ENCODE peak calls at places on chromosomes 3 and 15, in six cellular contexts. One of them, this sample, is unnamed. For H3K9me3, the result is how much of the 10 kb centered on the place peaks cover.

GRCh38 chr3:171187706-171188290 is 161.3 kb upstream of the SLC2A2 start:
- DNase-seq in right lobe of liver: no peak
- DNase-seq in IMR-90: peak
- DNase-seq in tibial nerve: no peak
- DNase-seq in K562: peak
- DNase-seq in Peyer's patch: no peak
- DNase-seq in this sample: peak

GRCh38 chr15:85707519-85708338 is 87.0 kb downstream of the KLHL25 start:
- DNase-seq in Peyer's patch: no peak
- DNase-seq in K562: no peak
- DNase-seq in tibial nerve: no peak
- DNase-seq in IMR-90: peak
- DNase-seq in right lobe of liver: peak
- DNase-seq in this sample: peak

GRCh38 chr3:32313723-32314473 is 75.4 kb downstream of the CMTM8 start:
- DNase-seq in K562: no peak
- DNase-seq in right lobe of liver: no peak
- DNase-seq in tibial nerve: no peak
- DNase-seq in IMR-90: peak
- DNase-seq in Peyer's patch: no peak
- DNase-seq in this sample: no peak

GRCh38 chr3:182612332-182612731 is 181.0 kb upstream of the ATP11B start:
- DNase-seq in K562: no peak
- DNase-seq in IMR-90: no peak
- DNase-seq in Peyer's patch: no peak
- DNase-seq in right lobe of liver: no peak
- DNase-seq in tibial nerve: no peak
- DNase-seq in this sample: no peak

GRCh38 chr3:114252954-114253353 is 15.6 kb upstream of the ZNF80 start:
- DNase-seq in Peyer's patch: no peak
- DNase-seq in IMR-90: no peak
- DNase-seq in tibial nerve: no peak
- DNase-seq in K562: no peak
- DNase-seq in right lobe of liver: no peak
- DNase-seq in this sample: no peak

GRCh38 chr15:78855746-78856145 is 16.9 kb upstream of the MORF4L1 start:
- DNase-seq in IMR-90: peak
- DNase-seq in Peyer's patch: no peak
- DNase-seq in K562: no peak
- DNase-seq in right lobe of liver: no peak
- DNase-seq in tibial nerve: no peak
- DNase-seq in this sample: no peak

GRCh38 chr3:100993309-100993708 is at the start of gene ABI3BP:
- DNase-seq in Peyer's patch: peak
- DNase-seq in IMR-90: peak
- DNase-seq in tibial nerve: peak
- DNase-seq in right lobe of liver: peak
- DNase-seq in K562: no peak
- DNase-seq in this sample: peak

GRCh38 chr3:32613183-32613582 is 42.5 kb upstream of the DYNC1LI1 start:
- DNase-seq in Peyer's patch: no peak
- DNase-seq in tibial nerve: no peak
- DNase-seq in K562: no peak
- DNase-seq in right lobe of liver: no peak
- DNase-seq in IMR-90: no peak
- DNase-seq in this sample: no peak

GRCh38 chr3:151430821-151431484 is 29.9 kb downstream of the IGSF10 start:
- DNase-seq in tibial nerve: no peak
- DNase-seq in Peyer's patch: no peak
- DNase-seq in K562: no peak
- DNase-seq in IMR-90: no peak
- DNase-seq in right lobe of liver: no peak
- DNase-seq in this sample: no peak

GRCh38 chr3:195025881-195026200 is 245.1 kb downstream of the XXYLT1 start:
- DNase-seq in Peyer's patch: no peak
- DNase-seq in K562: no peak
- DNase-seq in right lobe of liver: no peak
- DNase-seq in tibial nerve: no peak
- DNase-seq in IMR-90: no peak
- DNase-seq in this sample: no peak

GRCh38 chr15:40046721-40047412 is 7.9 kb upstream of the SRP14 start:
- DNase-seq in IMR-90: peak
- DNase-seq in Peyer's patch: no peak
- DNase-seq in right lobe of liver: no peak
- DNase-seq in tibial nerve: no peak
- DNase-seq in K562: no peak
- DNase-seq in this sample: no peak

GRCh38 chr15:52727825-52728224 is 48.6 kb upstream of the ATOSA start:
- DNase-seq in K562: no peak
- DNase-seq in tibial nerve: no peak
- DNase-seq in right lobe of liver: no peak
- DNase-seq in IMR-90: no peak
- DNase-seq in Peyer's patch: no peak
- DNase-seq in this sample: no peak

GRCh38 chr15:100764778-100765457 is 114.7 kb upstream of the ALDH1A3 start:
- DNase-seq in tibial nerve: no peak
- DNase-seq in Peyer's patch: no peak
- DNase-seq in IMR-90: peak
- DNase-seq in right lobe of liver: peak
- DNase-seq in K562: no peak
- DNase-seq in this sample: no peak

GRCh38 chr3:48276856-48277641 is 36.1 kb downstream of the ZNF589 start:
- DNase-seq in IMR-90: no peak
- DNase-seq in K562: no peak
- DNase-seq in Peyer's patch: no peak
- DNase-seq in tibial nerve: no peak
- DNase-seq in right lobe of liver: no peak
- DNase-seq in this sample: no peak

GRCh38 chr3:48274452-48274851 is 33.5 kb downstream of the ZNF589 start:
- DNase-seq in K562: no peak
- DNase-seq in tibial nerve: no peak
- DNase-seq in right lobe of liver: no peak
- DNase-seq in IMR-90: no peak
- DNase-seq in Peyer's patch: no peak
- DNase-seq in this sample: no peak

GRCh38 chr3:48275292-48276027 is 34.6 kb downstream of the ZNF589 start:
- DNase-seq in Peyer's patch: no peak
- DNase-seq in IMR-90: no peak
- DNase-seq in tibial nerve: no peak
- DNase-seq in K562: no peak
- DNase-seq in right lobe of liver: no peak
- DNase-seq in this sample: no peak

GRCh38 chr3:48271763-48272498 is 31.0 kb downstream of the ZNF589 start:
- DNase-seq in Peyer's patch: no peak
- DNase-seq in IMR-90: no peak
- DNase-seq in tibial nerve: no peak
- DNase-seq in right lobe of liver: no peak
- DNase-seq in K562: no peak
- DNase-seq in this sample: no peak

DNA sequence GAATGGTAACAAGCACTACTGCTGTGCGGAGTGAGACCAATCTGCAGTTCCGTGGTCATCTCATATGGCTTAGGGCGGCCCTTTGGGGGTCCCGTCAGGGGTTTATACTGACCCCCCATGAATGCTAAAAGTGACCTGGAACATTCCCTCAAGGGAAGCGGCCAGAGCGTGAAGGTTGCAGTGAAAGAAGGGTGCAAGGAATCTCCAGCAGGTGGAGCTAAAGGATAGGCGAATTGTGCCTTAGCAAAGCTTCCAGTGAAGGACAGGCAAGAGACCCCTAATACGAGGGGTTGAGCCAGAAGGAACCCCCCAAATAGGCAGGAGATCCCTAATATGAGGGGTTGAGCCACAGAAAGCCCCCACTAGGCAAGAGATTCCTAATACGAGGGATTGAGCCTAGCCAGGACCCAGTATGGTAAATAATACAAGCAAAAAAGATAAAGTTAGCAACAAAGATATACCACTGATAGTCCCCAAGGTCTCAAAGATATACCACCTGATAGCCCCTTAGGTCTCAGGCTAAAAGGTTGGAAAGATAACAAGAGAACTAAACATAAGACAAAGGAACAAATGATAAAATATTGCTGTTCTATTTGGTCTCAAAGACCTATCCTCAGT is 32.8 kb downstream of the ZNF589 start:
- DNase-seq in K562: peak
- DNase-seq in Peyer's patch: peak
- DNase-seq in IMR-90: peak
- DNase-seq in right lobe of liver: peak
- DNase-seq in tibial nerve: no peak
- DNase-seq in this sample: peak
- H3K9me3 ChIP-seq in K562: under half
- H3K9me3 ChIP-seq in Peyer's patch: under half
- H3K9me3 ChIP-seq in IMR-90: under half
- H3K9me3 ChIP-seq in right lobe of liver: under half
- H3K9me3 ChIP-seq in tibial nerve: under half
- H3K9me3 ChIP-seq in this sample: under half

DNA sequence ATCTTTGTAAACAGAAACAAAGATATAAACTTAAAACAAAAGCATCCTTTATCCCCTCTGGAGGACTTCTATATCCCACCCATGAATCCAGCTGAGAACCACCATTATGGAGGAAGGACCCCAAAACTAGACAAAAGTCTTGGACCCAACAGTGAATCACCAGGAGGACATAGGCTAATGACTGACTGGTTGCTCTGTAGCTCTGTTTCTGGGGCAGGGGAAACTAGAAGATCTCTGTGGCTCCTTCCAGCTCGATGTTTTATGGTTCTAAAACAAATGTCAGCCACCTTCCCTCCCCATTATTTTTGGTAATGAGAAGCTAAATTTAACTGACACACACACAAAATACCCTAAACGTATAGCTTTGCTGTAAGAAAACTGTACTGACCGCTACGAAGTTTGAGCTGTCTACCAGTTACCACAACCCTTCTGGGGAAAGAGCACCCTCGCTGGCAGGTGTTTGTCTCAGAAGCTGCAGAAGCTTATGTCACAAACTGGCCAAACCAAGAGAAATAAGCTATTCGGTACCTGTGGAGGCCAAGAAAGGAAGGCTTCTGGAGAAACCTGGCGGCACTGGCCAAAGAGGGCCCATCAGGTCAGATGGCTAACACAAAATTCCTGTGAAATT is 36.4 kb downstream of the MB21D2 start:
- DNase-seq in K562: no peak
- DNase-seq in IMR-90: no peak
- DNase-seq in right lobe of liver: no peak
- DNase-seq in tibial nerve: no peak
- DNase-seq in Peyer's patch: no peak
- DNase-seq in this sample: no peak
- H3K4me3 ChIP-seq in K562: no peak
- H3K4me3 ChIP-seq in IMR-90: no peak
- H3K4me3 ChIP-seq in right lobe of liver: no peak
- H3K4me3 ChIP-seq in tibial nerve: no peak
- H3K4me3 ChIP-seq in Peyer's patch: no peak
- H3K4me3 ChIP-seq in this sample: no peak

GRCh38 chr3:138916824-138917223 is 30.1 kb downstream of the FOXL2 start:
- DNase-seq in K562: no peak
- DNase-seq in IMR-90: no peak
- DNase-seq in right lobe of liver: peak
- DNase-seq in Peyer's patch: no peak
- DNase-seq in tibial nerve: no peak
- DNase-seq in this sample: peak

GRCh38 chr3:138912237-138912636 is 34.7 kb downstream of the FOXL2 start:
- DNase-seq in Peyer's patch: no peak
- DNase-seq in right lobe of liver: no peak
- DNase-seq in tibial nerve: no peak
- DNase-seq in K562: peak
- DNase-seq in IMR-90: peak
- DNase-seq in this sample: no peak

GRCh38 chr3:138914870-138915502 is 32.0 kb downstream of the FOXL2 start:
- DNase-seq in IMR-90: peak
- DNase-seq in Peyer's patch: no peak
- DNase-seq in right lobe of liver: no peak
- DNase-seq in tibial nerve: no peak
- DNase-seq in K562: peak
- DNase-seq in this sample: no peak

GRCh38 chr3:138919304-138919703 is 27.6 kb downstream of the FOXL2 start:
- DNase-seq in right lobe of liver: no peak
- DNase-seq in tibial nerve: no peak
- DNase-seq in K562: no peak
- DNase-seq in Peyer's patch: no peak
- DNase-seq in IMR-90: no peak
- DNase-seq in this sample: no peak

GRCh38 chr3:138915503-138916498 is 31.1 kb downstream of the FOXL2 start:
- DNase-seq in IMR-90: peak
- DNase-seq in Peyer's patch: peak
- DNase-seq in tibial nerve: peak
- DNase-seq in right lobe of liver: peak
- DNase-seq in K562: peak
- DNase-seq in this sample: peak
- TF ChIP-seq POLR2A in IMR-90: no peak
- TF ChIP-seq POLR2A in Peyer's patch: peak
- TF ChIP-seq POLR2A in tibial nerve: no peak
- TF ChIP-seq POLR2A in right lobe of liver: peak
- TF ChIP-seq POLR2A in K562: peak
- TF ChIP-seq POLR2A in this sample: no peak

GRCh38 chr15:25094519-25094918 is 139.7 kb downstream of the SNRPN start:
- DNase-seq in tibial nerve: no peak
- DNase-seq in Peyer's patch: no peak
- DNase-seq in K562: no peak
- DNase-seq in right lobe of liver: no peak
- DNase-seq in IMR-90: no peak
- DNase-seq in this sample: no peak

GRCh38 chr15:25091421-25092158 is 136.8 kb downstream of the SNRPN start:
- DNase-seq in K562: no peak
- DNase-seq in tibial nerve: no peak
- DNase-seq in right lobe of liver: peak
- DNase-seq in Peyer's patch: no peak
- DNase-seq in IMR-90: no peak
- DNase-seq in this sample: no peak

GRCh38 chr15:25094066-25094465 is 139.3 kb downstream of the SNRPN start:
- DNase-seq in Peyer's patch: no peak
- DNase-seq in IMR-90: no peak
- DNase-seq in tibial nerve: no peak
- DNase-seq in K562: no peak
- DNase-seq in right lobe of liver: peak
- DNase-seq in this sample: no peak

GRCh38 chr15:25093455-25094029 is 138.8 kb downstream of the SNRPN start:
- DNase-seq in IMR-90: no peak
- DNase-seq in tibial nerve: no peak
- DNase-seq in right lobe of liver: peak
- DNase-seq in Peyer's patch: no peak
- DNase-seq in K562: no peak
- DNase-seq in this sample: no peak

GRCh38 chr15:25092661-25093060 is 137.9 kb downstream of the SNRPN start:
- DNase-seq in tibial nerve: no peak
- DNase-seq in IMR-90: peak
- DNase-seq in Peyer's patch: no peak
- DNase-seq in right lobe of liver: no peak
- DNase-seq in K562: no peak
- DNase-seq in this sample: no peak
- H3K9me3 ChIP-seq in tibial nerve: half or more
- H3K9me3 ChIP-seq in IMR-90: under half
- H3K9me3 ChIP-seq in Peyer's patch: half or more
- H3K9me3 ChIP-seq in right lobe of liver: under half
- H3K9me3 ChIP-seq in K562: under half
- H3K9me3 ChIP-seq in this sample: under half

This sample was measured in thyroid gland.